ENCODE peak calls at places on chromosomes 2 and 18, in ten cellular contexts. One of them, this sample, is unnamed.

GRCh38 chr18:75143851-75144250 is 65.1 kb downstream of the PTGR3 start:
- DNase-seq in stimulated activated CD4-positive, alpha-beta T cell treated with anti-CD3 and anti-CD28 coated beads, TNF-alpha, amount 100 ng/mL, for 4 hours: no peak
- DNase-seq in NB4: no peak
- DNase-seq in mesendoderm: no peak
- DNase-seq in tibial nerve: no peak
- DNase-seq in GM23338: no peak
- DNase-seq in GM04504: no peak
- DNase-seq in SK-N-DZ: no peak
- DNase-seq in left ventricle myocardium inferior: no peak
- DNase-seq in activated naive CD4-positive, alpha-beta T cell treated with Interleukin-2 at 50 U/mL for 16 hours: no peak
- DNase-seq in this sample: no peak

GRCh38 chr18:12307251-12307736 is 747 bp upstream of the TUBB6 start:
- DNase-seq in stimulated activated CD4-positive, alpha-beta T cell treated with anti-CD3 and anti-CD28 coated beads, TNF-alpha, amount 100 ng/mL, for 4 hours: no peak
- DNase-seq in NB4: peak
- DNase-seq in mesendoderm: peak
- DNase-seq in tibial nerve: peak
- DNase-seq in GM23338: peak
- DNase-seq in GM04504: peak
- DNase-seq in SK-N-DZ: no peak
- DNase-seq in left ventricle myocardium inferior: peak
- DNase-seq in activated naive CD4-positive, alpha-beta T cell treated with Interleukin-2 at 50 U/mL for 16 hours: no peak
- DNase-seq in this sample: no peak

GRCh38 chr2:29459445-29460179 is 344.4 kb downstream of the CLIP4 start:
- DNase-seq in stimulated activated CD4-positive, alpha-beta T cell treated with anti-CD3 and anti-CD28 coated beads, TNF-alpha, amount 100 ng/mL, for 4 hours: no peak
- DNase-seq in NB4: no peak
- DNase-seq in mesendoderm: no peak
- DNase-seq in tibial nerve: no peak
- DNase-seq in GM23338: no peak
- DNase-seq in GM04504: peak
- DNase-seq in SK-N-DZ: no peak
- DNase-seq in left ventricle myocardium inferior: no peak
- DNase-seq in activated naive CD4-positive, alpha-beta T cell treated with Interleukin-2 at 50 U/mL for 16 hours: no peak
- DNase-seq in this sample: no peak

GRCh38 chr2:37915773-37916172 is 9.3 kb upstream of the RMDN2 start:
- DNase-seq in stimulated activated CD4-positive, alpha-beta T cell treated with anti-CD3 and anti-CD28 coated beads, TNF-alpha, amount 100 ng/mL, for 4 hours: no peak
- DNase-seq in NB4: no peak
- DNase-seq in mesendoderm: no peak
- DNase-seq in tibial nerve: no peak
- DNase-seq in GM23338: no peak
- DNase-seq in GM04504: no peak
- DNase-seq in SK-N-DZ: no peak
- DNase-seq in left ventricle myocardium inferior: no peak
- DNase-seq in activated naive CD4-positive, alpha-beta T cell treated with Interleukin-2 at 50 U/mL for 16 hours: no peak
- DNase-seq in this sample: no peak

GRCh38 chr2:169839954-169840746 is 12.9 kb downstream of the UBR3 start:
- DNase-seq in stimulated activated CD4-positive, alpha-beta T cell treated with anti-CD3 and anti-CD28 coated beads, TNF-alpha, amount 100 ng/mL, for 4 hours: no peak
- DNase-seq in NB4: no peak
- DNase-seq in mesendoderm: peak
- DNase-seq in tibial nerve: no peak
- DNase-seq in GM23338: peak
- DNase-seq in GM04504: no peak
- DNase-seq in SK-N-DZ: no peak
- DNase-seq in left ventricle myocardium inferior: no peak
- DNase-seq in activated naive CD4-positive, alpha-beta T cell treated with Interleukin-2 at 50 U/mL for 16 hours: no peak
- DNase-seq in this sample: no peak

GRCh38 chr2:65639156-65639876 is 206.9 kb upstream of the SPRED2 start:
- DNase-seq in stimulated activated CD4-positive, alpha-beta T cell treated with anti-CD3 and anti-CD28 coated beads, TNF-alpha, amount 100 ng/mL, for 4 hours: no peak
- DNase-seq in NB4: no peak
- DNase-seq in mesendoderm: peak
- DNase-seq in tibial nerve: no peak
- DNase-seq in GM23338: no peak
- DNase-seq in GM04504: no peak
- DNase-seq in SK-N-DZ: no peak
- DNase-seq in left ventricle myocardium inferior: no peak
- DNase-seq in activated naive CD4-positive, alpha-beta T cell treated with Interleukin-2 at 50 U/mL for 16 hours: no peak
- DNase-seq in this sample: no peak

GRCh38 chr2:222604749-222605515 is 51.0 kb downstream of the FARSB start:
- DNase-seq in stimulated activated CD4-positive, alpha-beta T cell treated with anti-CD3 and anti-CD28 coated beads, TNF-alpha, amount 100 ng/mL, for 4 hours: no peak
- DNase-seq in NB4: no peak
- DNase-seq in mesendoderm: no peak
- DNase-seq in tibial nerve: no peak
- DNase-seq in GM23338: no peak
- DNase-seq in GM04504: no peak
- DNase-seq in SK-N-DZ: no peak
- DNase-seq in left ventricle myocardium inferior: no peak
- DNase-seq in activated naive CD4-positive, alpha-beta T cell treated with Interleukin-2 at 50 U/mL for 16 hours: no peak
- DNase-seq in this sample: no peak

GRCh38 chr2:205931388-205931787 is 154.6 kb downstream of the INO80D start:
- DNase-seq in stimulated activated CD4-positive, alpha-beta T cell treated with anti-CD3 and anti-CD28 coated beads, TNF-alpha, amount 100 ng/mL, for 4 hours: no peak
- DNase-seq in NB4: peak
- DNase-seq in mesendoderm: peak
- DNase-seq in tibial nerve: no peak
- DNase-seq in GM23338: no peak
- DNase-seq in GM04504: no peak
- DNase-seq in SK-N-DZ: no peak
- DNase-seq in left ventricle myocardium inferior: no peak
- DNase-seq in activated naive CD4-positive, alpha-beta T cell treated with Interleukin-2 at 50 U/mL for 16 hours: no peak
- DNase-seq in this sample: no peak

GRCh38 chr2:126761256-126761980 is 105.5 kb downstream of the GYPC start:
- DNase-seq in stimulated activated CD4-positive, alpha-beta T cell treated with anti-CD3 and anti-CD28 coated beads, TNF-alpha, amount 100 ng/mL, for 4 hours: no peak
- DNase-seq in NB4: no peak
- DNase-seq in mesendoderm: no peak
- DNase-seq in tibial nerve: no peak
- DNase-seq in GM23338: no peak
- DNase-seq in GM04504: no peak
- DNase-seq in SK-N-DZ: no peak
- DNase-seq in left ventricle myocardium inferior: no peak
- DNase-seq in activated naive CD4-positive, alpha-beta T cell treated with Interleukin-2 at 50 U/mL for 16 hours: no peak
- DNase-seq in this sample: no peak

GRCh38 chr2:42446503-42447271 is 47.1 kb downstream of the KCNG3 start:
- DNase-seq in stimulated activated CD4-positive, alpha-beta T cell treated with anti-CD3 and anti-CD28 coated beads, TNF-alpha, amount 100 ng/mL, for 4 hours: no peak
- DNase-seq in NB4: no peak
- DNase-seq in mesendoderm: no peak
- DNase-seq in tibial nerve: no peak
- DNase-seq in GM23338: no peak
- DNase-seq in GM04504: no peak
- DNase-seq in SK-N-DZ: no peak
- DNase-seq in left ventricle myocardium inferior: no peak
- DNase-seq in activated naive CD4-positive, alpha-beta T cell treated with Interleukin-2 at 50 U/mL for 16 hours: no peak
- DNase-seq in this sample: no peak

GRCh38 chr2:102141915-102142828 is at the start of gene IL1R1:
- DNase-seq in stimulated activated CD4-positive, alpha-beta T cell treated with anti-CD3 and anti-CD28 coated beads, TNF-alpha, amount 100 ng/mL, for 4 hours: no peak
- DNase-seq in NB4: peak
- DNase-seq in mesendoderm: peak
- DNase-seq in tibial nerve: peak
- DNase-seq in GM23338: peak
- DNase-seq in GM04504: peak
- DNase-seq in SK-N-DZ: no peak
- DNase-seq in left ventricle myocardium inferior: peak
- DNase-seq in activated naive CD4-positive, alpha-beta T cell treated with Interleukin-2 at 50 U/mL for 16 hours: peak
- DNase-seq in this sample: no peak